ENCODE peak calls at places on chromosomes 16 and 17, in nine cellular contexts. K is Peyer's patch, T is endodermal cell, H is neural crest cell, M is Calu3, I is tibial nerve, Q is body of pancreas, P is heart right ventricle, Z is GM12865. N is an unnamed sample.

GRCh38 chr17:21287703-21288449 is 3.4 kb downstream of the MAP2K3 start:
- DNase-seq in H (no peak), M (peak), P (peak), Z (peak), I (peak), K (peak), T (no peak), Q (peak), N (no peak)

GRCh38 chr17:42183741-42184711 is 1.2 kb downstream of the HCRT start:
- DNase-seq in I (peak), T (peak), M (peak), Z (peak), Q (peak), H (peak), K (peak), P (peak), N (peak)

GRCh38 chr17:68621065-68621464 is 19.9 kb upstream of the FAM20A start:
- DNase-seq in T (no peak), H (no peak), Z (no peak), P (no peak), M (no peak), K (no peak), I (no peak), Q (no peak), N (no peak)

GRCh38 chr16:2415085-2415484 is 14.2 kb upstream of the CCNF start:
- DNase-seq in T (no peak), M (no peak), P (no peak), Z (no peak), I (no peak), H (no peak), K (no peak), Q (no peak), N (no peak)

GRCh38 chr17:9298135-9298534 is 276.8 kb downstream of the NTN1 start:
- DNase-seq in T (peak), H (no peak), P (no peak), Z (no peak), M (no peak), I (no peak), K (no peak), Q (no peak), N (no peak)

GRCh38 chr16:5722220-5722619 is 624.6 kb upstream of the EEF2KMT start:
- DNase-seq in M (no peak), K (no peak), Q (no peak), P (no peak), T (no peak), H (no peak), I (no peak), Z (no peak), N (no peak)

GRCh38 chr16:21263640-21264211 is 14.4 kb downstream of the CRYM start:
- DNase-seq in T (peak), Z (peak), P (no peak), I (no peak), M (peak), H (no peak), K (peak), Q (no peak), N (no peak)

GRCh38 chr17:79607941-79608728 is 2.7 kb downstream of the RBFOX3 start:
- DNase-seq in I (no peak), M (peak), K (no peak), Z (no peak), Q (peak), H (peak), P (peak), T (peak), N (peak)

GRCh38 chr16:11233727-11234376 is 22.2 kb downstream of the SOCS1 start:
- DNase-seq in Q (no peak), H (no peak), P (no peak), Z (no peak), T (peak), I (no peak), M (no peak), K (peak), N (no peak)

GRCh38 chr17:35448899-35449227 is 297 bp upstream of the SLFN13 start:
- DNase-seq in Q (no peak), P (no peak), M (no peak), K (no peak), I (no peak), Z (no peak), H (no peak), T (no peak), N (no peak)

GRCh38 chr17:40145476-40145875 is 5.1 kb downstream of the CASC3 start:
- DNase-seq in H (no peak), Q (no peak), K (no peak), Z (no peak), M (no peak), P (no peak), T (no peak), I (no peak), N (no peak)

GRCh38 chr16:23865853-23866252 is 30.1 kb downstream of the PRKCB start:
- DNase-seq in I (no peak), T (peak), P (no peak), Z (no peak), Q (no peak), H (no peak), M (no peak), K (no peak), N (no peak)

GRCh38 chr16:23876256-23876896 is 40.6 kb downstream of the PRKCB start:
- DNase-seq in M (no peak), P (no peak), H (no peak), Q (no peak), K (no peak), T (no peak), Z (no peak), I (no peak), N (no peak)

GRCh38 chr17:39400547-39401411 is 647 bp downstream of the FBXL20 start:
- DNase-seq in I (peak), T (no peak), Z (no peak), K (no peak), H (no peak), M (no peak), P (peak), Q (no peak), N (no peak)

GRCh38 chr17:16417896-16418683 is 2.7 kb downstream of the TRPV2 start:
- DNase-seq in M (no peak), H (no peak), K (no peak), Z (no peak), Q (no peak), I (no peak), P (no peak), T (peak), N (peak)

GRCh38 chr17:16419074-16419928 is 3.9 kb downstream of the TRPV2 start:
- DNase-seq in M (peak), H (no peak), K (no peak), I (no peak), Z (peak), Q (no peak), P (no peak), T (peak), N (no peak)

GRCh38 chr17:16418684-16419066 is 3.3 kb downstream of the TRPV2 start:
- DNase-seq in Q (no peak), K (no peak), H (no peak), I (no peak), P (no peak), M (no peak), T (no peak), Z (peak), N (no peak)

GRCh38 chr17:16417399-16417798 is 2.0 kb downstream of the TRPV2 start:
- DNase-seq in I (no peak), K (no peak), P (no peak), Q (no peak), H (no peak), T (no peak), Z (no peak), M (no peak), N (no peak)

DNA sequence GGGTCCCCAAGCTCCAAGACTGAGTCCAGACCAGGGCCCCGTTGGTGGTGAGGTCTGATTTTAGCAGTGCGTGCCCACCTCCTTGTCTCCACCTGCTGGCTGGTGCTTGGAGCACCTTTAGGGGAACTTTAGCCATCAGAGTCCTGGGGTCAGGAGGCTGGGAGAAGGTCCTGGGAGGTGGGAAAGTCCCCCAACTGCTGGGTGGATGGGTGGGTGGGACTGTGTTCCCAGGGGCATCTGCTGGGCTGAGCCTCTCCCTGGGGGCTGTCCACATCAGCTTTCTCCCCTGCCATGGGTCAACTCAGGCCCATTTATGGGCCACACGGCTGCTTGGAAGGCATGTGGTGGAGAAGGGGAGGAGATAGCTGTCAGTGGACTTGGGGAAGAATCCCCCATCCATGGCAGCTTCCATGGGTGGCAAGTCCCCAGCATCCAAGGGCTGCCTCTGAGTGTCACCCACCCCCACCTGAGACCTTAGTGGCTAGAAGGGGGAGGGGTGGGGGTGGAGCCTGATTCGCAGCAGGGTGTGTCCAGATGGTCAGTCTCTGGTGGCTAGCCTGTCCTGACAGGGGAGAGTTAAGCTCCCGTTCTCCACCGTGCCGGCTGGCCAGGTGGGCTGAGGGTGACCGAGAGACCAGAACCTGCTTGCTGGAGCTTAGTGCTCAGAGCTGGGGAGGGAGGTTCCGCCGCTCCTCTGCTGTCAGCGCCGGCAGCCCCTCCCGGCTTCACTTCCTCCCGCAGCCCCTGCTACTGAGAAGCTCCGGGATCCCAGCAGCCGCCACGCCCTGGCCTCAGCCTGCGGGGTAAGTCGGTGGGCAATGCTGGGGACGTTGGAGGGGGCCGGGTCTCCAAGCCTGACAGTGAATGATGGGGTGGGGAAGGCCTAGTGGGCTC is at the start of gene TRPV2:
- DNase-seq in H (no peak), P (peak), Z (peak), T (peak), M (no peak), I (no peak), Q (peak), K (peak), N (no peak)
- TF ChIP-seq CTCF in H (no peak), P (peak), Z (peak), T (peak), M (no peak), I (peak), Q (peak), K (peak), N (no peak)

DNA sequence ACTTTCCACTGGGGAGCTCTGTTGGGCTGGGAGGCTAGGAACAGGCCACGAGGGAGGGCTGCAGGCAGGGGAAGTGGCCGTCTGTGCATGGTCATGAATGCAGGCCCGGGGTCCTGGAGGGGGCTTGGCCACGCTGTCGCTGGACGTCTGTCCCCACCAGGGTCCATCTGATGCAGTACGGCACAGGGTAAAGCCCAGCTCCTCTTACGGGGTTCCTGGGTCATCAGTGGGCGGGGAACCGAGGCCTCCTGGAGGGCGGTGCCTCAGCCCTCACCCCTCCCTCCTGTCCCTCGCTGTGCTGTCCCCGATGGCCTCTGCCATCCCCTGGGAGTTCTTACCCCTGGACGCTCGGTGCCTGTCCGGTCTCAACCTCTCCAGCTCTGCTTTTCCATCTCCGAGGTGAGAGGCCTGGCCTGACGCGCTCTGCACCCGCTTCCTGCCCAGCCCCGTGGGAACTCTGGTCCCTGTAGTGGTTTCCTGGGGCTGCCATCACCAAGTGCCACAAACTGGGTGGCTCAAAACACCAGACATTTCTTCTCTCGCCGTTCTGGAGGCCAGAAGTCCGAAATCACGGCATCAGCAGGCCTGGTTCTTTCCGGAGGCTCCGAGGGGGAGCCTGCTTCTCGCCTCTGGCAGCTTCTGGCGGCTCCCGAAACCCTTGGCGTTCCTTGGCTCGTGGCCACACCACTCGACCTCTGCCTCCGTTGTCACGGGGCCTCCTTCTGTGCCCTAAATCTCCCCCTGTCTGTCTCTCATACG is 182.8 kb downstream of the SEC14L1 start:
- DNase-seq in Z (peak), I (no peak), T (peak), K (peak), M (peak), P (peak), Q (no peak), H (no peak), N (no peak)
- TF ChIP-seq CTCF in Z (no peak), I (no peak), T (no peak), K (no peak), M (no peak), P (no peak), Q (no peak), H (no peak), N (no peak)

DNA sequence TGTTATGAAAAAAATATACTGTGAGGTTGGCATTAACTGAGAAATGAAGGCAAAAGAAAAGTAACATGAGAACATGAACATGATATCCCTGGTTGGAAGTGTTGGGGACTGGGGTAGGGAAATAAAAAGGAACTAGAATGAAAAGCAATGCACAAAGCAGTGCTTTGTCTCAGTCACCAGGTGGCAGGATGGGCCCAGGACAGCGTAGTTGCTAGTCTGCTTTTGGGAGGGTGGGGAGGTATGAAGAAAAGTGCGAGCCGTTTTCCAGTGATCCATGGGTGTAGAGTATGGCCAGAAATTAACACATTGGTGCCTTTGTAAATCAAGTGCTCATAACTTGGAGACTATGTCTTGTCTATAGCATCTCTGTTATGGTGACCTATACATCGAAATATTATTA is 662.5 kb upstream of the SALL1 start:
- DNase-seq in P (no peak), I (no peak), H (no peak), T (peak), K (no peak), M (no peak), Z (no peak), Q (no peak), N (no peak)
- TF ChIP-seq CTCF in P (no peak), I (no peak), H (peak), T (peak), K (no peak), M (no peak), Z (no peak), Q (no peak), N (peak)

GRCh38 chr17:48542956-48543853 is 1.7 kb downstream of the HOXB2 start:
- DNase-seq in K (peak), Q (peak), M (peak), H (no peak), P (peak), I (peak), Z (peak), T (peak), N (peak)
- TF ChIP-seq CTCF in K (peak), Q (peak), M (no peak), H (no peak), P (no peak), I (peak), Z (peak), T (peak), N (peak)

DNA sequence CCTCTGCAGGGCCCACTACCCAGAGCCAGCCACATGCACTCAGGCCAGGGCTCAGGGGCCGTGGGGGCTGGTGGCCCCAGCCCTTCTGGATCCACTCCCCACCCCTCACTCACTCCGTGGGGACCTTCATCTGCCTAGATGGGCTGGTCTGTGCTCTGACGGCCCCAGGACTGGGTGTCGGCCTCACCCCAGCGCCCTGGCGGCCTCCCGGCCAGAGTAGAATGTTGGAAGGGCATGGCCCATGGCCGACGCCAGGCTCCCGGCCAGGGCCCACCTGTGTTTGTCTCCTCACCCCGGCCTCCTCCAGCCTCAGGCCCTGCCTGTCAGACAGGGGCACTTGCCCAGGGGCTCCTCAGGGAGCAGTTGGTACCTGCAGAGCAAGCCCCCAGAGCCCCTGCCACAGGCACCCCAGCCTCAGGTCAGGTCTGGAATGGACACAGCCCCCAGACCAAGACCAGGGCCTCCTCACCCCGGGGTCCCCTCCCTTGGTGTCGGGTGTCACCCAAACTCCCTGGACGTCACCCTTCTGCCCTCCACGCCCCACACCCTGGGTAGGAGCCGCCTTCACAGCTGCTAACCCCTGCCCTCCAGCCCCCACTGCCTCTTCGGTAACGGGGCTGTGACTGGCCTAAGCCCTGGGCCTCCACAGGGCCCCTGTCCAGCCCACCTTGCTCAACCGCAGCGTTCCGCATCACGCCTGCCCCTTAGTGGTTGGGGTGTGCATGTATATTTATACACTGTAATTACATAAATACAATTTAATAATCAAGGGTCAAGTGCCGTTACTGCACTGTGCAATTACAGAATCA is 3.0 kb upstream of the CDH15 start:
- DNase-seq in T (no peak), Q (no peak), Z (no peak), H (no peak), M (peak), K (no peak), P (no peak), I (no peak), N (no peak)
- TF ChIP-seq CTCF in T (no peak), Q (no peak), Z (no peak), H (no peak), M (peak), K (peak), P (no peak), I (no peak), N (no peak)

GRCh38 chr16:84068783-84069464 is 26.3 kb upstream of the SLC38A8 start:
- DNase-seq in Z (no peak), P (no peak), H (no peak), K (no peak), M (no peak), Q (no peak), T (no peak), I (no peak), N (no peak)

GRCh38 chr16:84068041-84068440 is 25.4 kb upstream of the SLC38A8 start:
- DNase-seq in Q (no peak), H (no peak), M (no peak), K (no peak), I (no peak), P (no peak), Z (no peak), T (no peak), N (no peak)

GRCh38 chr16:84067640-84068039 is 25.0 kb upstream of the SLC38A8 start:
- DNase-seq in Z (no peak), K (no peak), H (no peak), I (no peak), Q (no peak), M (no peak), T (no peak), P (no peak), N (no peak)

GRCh38 chr16:84071151-84071550 is 28.6 kb upstream of the SLC38A8 start:
- DNase-seq in H (no peak), Z (no peak), K (no peak), Q (no peak), P (no peak), I (no peak), M (no peak), T (no peak), N (no peak)

DNA sequence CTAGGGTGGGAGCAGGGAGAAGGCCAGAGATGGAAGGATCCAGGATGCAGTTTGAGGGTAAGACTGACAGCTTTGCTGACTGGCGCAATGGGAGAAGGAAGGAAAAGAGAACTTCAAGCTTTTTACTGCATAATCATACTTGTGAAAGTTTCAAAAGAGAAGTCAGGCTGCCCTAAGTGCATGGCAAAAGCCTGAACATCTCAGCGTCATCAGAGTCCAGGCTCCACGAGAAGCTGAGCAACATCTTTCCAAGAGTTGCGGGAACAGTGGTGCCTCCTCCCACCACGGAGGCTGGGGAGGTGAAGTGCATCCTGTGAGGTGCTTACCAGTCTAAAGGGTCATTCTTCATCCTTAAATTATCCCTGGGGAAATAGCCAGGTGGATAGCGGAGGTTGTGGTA is 26.9 kb upstream of the SLC38A8 start:
- DNase-seq in Q (no peak), I (no peak), P (no peak), K (no peak), T (no peak), M (no peak), H (no peak), Z (no peak), N (no peak)
- TF ChIP-seq CTCF in Q (no peak), I (no peak), P (no peak), K (no peak), T (no peak), M (no peak), H (no peak), Z (no peak), N (no peak)

GRCh38 chr17:65093930-65094329 is 37.4 kb upstream of the GNA13 start:
- DNase-seq in I (no peak), K (no peak), T (peak), P (no peak), Q (no peak), M (no peak), H (no peak), Z (no peak), N (no peak)
- TF ChIP-seq CTCF in I (no peak), K (no peak), T (peak), P (no peak), Q (no peak), M (no peak), H (peak), Z (no peak), N (peak)